ENCODE peak calls at places on chromosomes 5 and 9, in six cellular contexts. One of them, this sample, is unnamed.

GRCh38 chr5:24623018-24623417 is 21.8 kb downstream of the CDH10 start:
- DNase-seq in HCT116: no peak
- DNase-seq in GM12878: no peak
- DNase-seq in HepG2: no peak
- DNase-seq in K562: no peak
- DNase-seq in H1: no peak
- DNase-seq in this sample: no peak

GRCh38 chr5:154446183-154447073 is 631 bp downstream of the SAP30L start:
- DNase-seq in GM12878: no peak
- DNase-seq in HepG2: peak; percentile 36
- DNase-seq in H1: no peak
- DNase-seq in HCT116: no peak
- DNase-seq in K562: peak; percentile 62
- DNase-seq in this sample: no peak

GRCh38 chr5:8208307-8208706 is 339.4 kb downstream of the MTRR start:
- DNase-seq in HCT116: no peak
- DNase-seq in H1: no peak
- DNase-seq in HepG2: no peak
- DNase-seq in GM12878: no peak
- DNase-seq in K562: no peak
- DNase-seq in this sample: no peak

GRCh38 chr9:34430843-34431437 is 27.4 kb downstream of the FAM219A start:
- DNase-seq in K562: peak; percentile 30
- DNase-seq in HCT116: peak; percentile 13
- DNase-seq in H1: peak; percentile 34
- DNase-seq in HepG2: peak; percentile 25
- DNase-seq in GM12878: no peak
- DNase-seq in this sample: peak; percentile 58

GRCh38 chr9:105722099-105722498 is 27.8 kb downstream of the TMEM38B start:
- DNase-seq in H1: no peak
- DNase-seq in GM12878: no peak
- DNase-seq in K562: no peak
- DNase-seq in HCT116: no peak
- DNase-seq in HepG2: no peak
- DNase-seq in this sample: no peak

GRCh38 chr5:592158-592557 is 20.0 kb upstream of the CEP72 start:
- DNase-seq in K562: no peak
- DNase-seq in GM12878: no peak
- DNase-seq in HepG2: no peak
- DNase-seq in HCT116: no peak
- DNase-seq in H1: no peak
- DNase-seq in this sample: no peak

GRCh38 chr9:122158202-122158601 is 1.4 kb downstream of the NDUFA8 start:
- DNase-seq in H1: peak; percentile 34
- DNase-seq in HepG2: peak; percentile 59
- DNase-seq in HCT116: peak; percentile 70
- DNase-seq in K562: peak; percentile 70
- DNase-seq in GM12878: no peak
- DNase-seq in this sample: peak; percentile 48

GRCh38 chr5:74257645-74258328 is 382.7 kb downstream of the ENC1 start:
- DNase-seq in HepG2: no peak
- DNase-seq in HCT116: no peak
- DNase-seq in GM12878: no peak
- DNase-seq in K562: peak; percentile 42
- DNase-seq in H1: no peak
- DNase-seq in this sample: no peak

GRCh38 chr5:172775326-172776234 is 4.6 kb upstream of the DUSP1 start:
- DNase-seq in K562: no peak
- DNase-seq in HCT116: no peak
- DNase-seq in H1: no peak
- DNase-seq in GM12878: no peak
- DNase-seq in HepG2: peak; percentile 95
- DNase-seq in this sample: no peak

GRCh38 chr5:6722015-6722414 is 8.8 kb downstream of the TENT4A start:
- DNase-seq in HepG2: no peak
- DNase-seq in K562: no peak
- DNase-seq in GM12878: no peak
- DNase-seq in HCT116: no peak
- DNase-seq in H1: no peak
- DNase-seq in this sample: no peak

GRCh38 chr5:96017951-96018350 is 56.3 kb upstream of the ELL2 start:
- DNase-seq in GM12878: no peak
- DNase-seq in K562: no peak
- DNase-seq in H1: no peak
- DNase-seq in HCT116: no peak
- DNase-seq in HepG2: peak; percentile 27
- DNase-seq in this sample: no peak

DNA sequence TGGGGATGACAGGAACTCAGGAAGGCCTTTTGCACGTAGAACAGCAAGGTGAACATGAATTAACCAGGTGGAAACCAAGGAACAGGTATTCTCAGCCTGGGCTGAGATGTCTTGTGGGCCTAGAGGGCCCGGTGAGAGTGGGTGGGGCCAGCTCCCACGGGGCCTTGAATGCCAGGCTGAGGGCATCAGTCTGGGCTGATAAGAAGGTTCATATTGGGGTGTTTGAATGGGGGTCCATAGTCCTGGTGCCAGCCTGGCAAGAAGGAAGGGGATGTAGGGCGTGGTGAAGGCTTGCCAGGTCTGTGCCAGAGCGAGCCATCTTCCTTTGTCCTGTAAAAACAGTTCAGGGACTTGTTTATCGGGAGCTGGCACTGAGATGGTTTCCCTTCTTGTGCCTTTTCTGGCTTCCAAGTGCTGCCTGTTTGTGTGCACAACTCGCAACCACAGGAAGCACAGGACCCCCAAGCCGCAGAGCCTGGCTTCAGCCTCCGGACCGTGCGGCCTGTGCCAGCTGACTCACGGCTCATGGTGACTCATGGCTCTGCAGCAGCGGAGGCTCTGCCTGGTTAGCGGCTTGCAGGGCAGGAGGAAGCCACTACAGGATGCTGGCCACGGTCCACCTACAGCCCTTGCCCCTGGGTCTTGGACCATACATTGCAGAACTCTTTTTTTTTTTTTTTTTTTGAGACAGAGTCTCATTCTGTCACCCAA is 2.4 kb downstream of the CARD19 start:
- DNase-seq in K562: peak; percentile 43
- DNase-seq in H1: no peak
- DNase-seq in HCT116: peak; percentile 65
- DNase-seq in HepG2: peak; percentile 68
- DNase-seq in GM12878: no peak
- DNase-seq in this sample: no peak
- TF ChIP-seq ZNF274 in K562: no peak
- TF ChIP-seq ZNF274 in H1: no peak
- TF ChIP-seq ZNF274 in HCT116: no peak
- TF ChIP-seq ZNF274 in HepG2: no peak
- TF ChIP-seq ZNF274 in GM12878: no peak
- TF ChIP-seq ZNF274 in this sample: no peak

GRCh38 chr5:97735209-97735608 is 552.2 kb upstream of the RIOK2 start:
- DNase-seq in GM12878: no peak
- DNase-seq in HepG2: no peak
- DNase-seq in H1: no peak
- DNase-seq in K562: no peak
- DNase-seq in HCT116: no peak
- DNase-seq in this sample: no peak
- TF ChIP-seq ZNF274 in GM12878: no peak
- TF ChIP-seq ZNF274 in HepG2: no peak
- TF ChIP-seq ZNF274 in H1: no peak
- TF ChIP-seq ZNF274 in K562: no peak
- TF ChIP-seq ZNF274 in HCT116: no peak
- TF ChIP-seq ZNF274 in this sample: no peak

DNA sequence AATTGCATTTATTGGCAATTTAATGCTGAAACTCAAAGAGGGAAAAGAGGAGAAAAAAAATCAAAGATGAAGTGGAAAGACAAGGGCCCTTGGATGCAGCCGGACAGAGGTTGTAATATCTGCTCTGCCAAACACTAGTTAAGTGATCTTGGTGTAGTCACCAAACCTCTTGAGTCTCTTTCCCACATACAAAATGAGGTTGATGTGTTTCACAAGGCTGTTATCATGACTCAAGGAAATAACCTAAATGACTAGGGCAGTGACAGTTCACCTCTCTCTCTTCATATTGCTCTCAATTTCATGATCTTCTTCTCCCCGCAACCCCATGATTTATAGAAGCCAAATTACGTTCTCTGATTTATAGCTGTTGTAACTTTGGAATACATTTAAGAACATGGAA is 44.9 kb downstream of the PIK3R1 start:
- DNase-seq in HCT116: no peak
- DNase-seq in HepG2: no peak
- DNase-seq in H1: no peak
- DNase-seq in K562: no peak
- DNase-seq in GM12878: no peak
- DNase-seq in this sample: no peak
- TF ChIP-seq ZNF274 in HCT116: no peak
- TF ChIP-seq ZNF274 in HepG2: no peak
- TF ChIP-seq ZNF274 in H1: no peak
- TF ChIP-seq ZNF274 in K562: no peak
- TF ChIP-seq ZNF274 in GM12878: no peak
- TF ChIP-seq ZNF274 in this sample: no peak

DNA sequence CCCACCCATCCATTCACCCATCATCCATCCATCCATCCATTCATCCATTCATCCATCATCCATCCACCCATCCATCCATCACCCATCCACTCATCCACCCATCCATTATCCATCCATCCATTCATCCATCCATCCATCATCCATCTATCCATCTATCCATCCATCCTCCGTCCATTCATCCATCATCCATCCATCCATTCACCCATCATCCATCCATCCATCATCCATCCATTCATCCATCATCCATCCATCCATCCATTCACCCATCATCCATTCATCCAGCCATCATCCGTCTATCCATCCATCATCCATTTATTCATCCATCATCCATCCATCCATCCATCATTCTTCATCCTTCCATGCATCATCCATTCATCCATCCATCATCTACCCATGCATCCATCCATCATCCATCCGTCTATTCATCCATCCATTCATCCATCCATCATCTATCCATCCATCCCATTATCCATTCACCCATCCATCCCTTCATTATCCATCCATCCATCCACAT is 10.1 kb downstream of the ASS1 start:
- DNase-seq in K562: no peak
- DNase-seq in GM12878: no peak
- DNase-seq in HCT116: no peak
- DNase-seq in H1: no peak
- DNase-seq in HepG2: no peak
- DNase-seq in this sample: no peak
- TF ChIP-seq ZNF274 in K562: no peak
- TF ChIP-seq ZNF274 in GM12878: no peak
- TF ChIP-seq ZNF274 in HCT116: no peak
- TF ChIP-seq ZNF274 in H1: no peak
- TF ChIP-seq ZNF274 in HepG2: no peak
- TF ChIP-seq ZNF274 in this sample: no peak

GRCh38 chr5:10812218-10812617 is 51.2 kb upstream of the DAP start:
- DNase-seq in K562: no peak
- DNase-seq in H1: no peak
- DNase-seq in HepG2: no peak
- DNase-seq in HCT116: no peak
- DNase-seq in GM12878: no peak
- DNase-seq in this sample: no peak

GRCh38 chr5:10808347-10809212 is 47.5 kb upstream of the DAP start:
- DNase-seq in HepG2: no peak
- DNase-seq in H1: no peak
- DNase-seq in K562: no peak
- DNase-seq in GM12878: no peak
- DNase-seq in HCT116: no peak
- DNase-seq in this sample: no peak
- TF ChIP-seq ZNF274 in HepG2: no peak
- TF ChIP-seq ZNF274 in H1: no peak
- TF ChIP-seq ZNF274 in K562: no peak
- TF ChIP-seq ZNF274 in GM12878: no peak
- TF ChIP-seq ZNF274 in HCT116: no peak
- TF ChIP-seq ZNF274 in this sample: no peak

GRCh38 chr9:124214596-124215550 is 42.9 kb upstream of the NEK6 start:
- DNase-seq in K562: no peak
- DNase-seq in H1: no peak
- DNase-seq in HCT116: no peak
- DNase-seq in GM12878: no peak
- DNase-seq in HepG2: no peak
- DNase-seq in this sample: no peak

GRCh38 chr9:124216474-124217176 is 41.1 kb upstream of the NEK6 start:
- DNase-seq in GM12878: peak; percentile 80
- DNase-seq in HepG2: no peak
- DNase-seq in HCT116: no peak
- DNase-seq in H1: no peak
- DNase-seq in K562: no peak
- DNase-seq in this sample: no peak

GRCh38 chr9:124214116-124214515 is 43.6 kb upstream of the NEK6 start:
- DNase-seq in K562: no peak
- DNase-seq in H1: no peak
- DNase-seq in HepG2: no peak
- DNase-seq in HCT116: no peak
- DNase-seq in GM12878: no peak
- DNase-seq in this sample: no peak

GRCh38 chr9:124215551-124215910 is 42.2 kb upstream of the NEK6 start:
- DNase-seq in HCT116: no peak
- DNase-seq in GM12878: no peak
- DNase-seq in HepG2: no peak
- DNase-seq in K562: no peak
- DNase-seq in H1: no peak
- DNase-seq in this sample: no peak

GRCh38 chr9:124215956-124216355 is 41.8 kb upstream of the NEK6 start:
- DNase-seq in HepG2: no peak
- DNase-seq in GM12878: no peak
- DNase-seq in K562: no peak
- DNase-seq in HCT116: no peak
- DNase-seq in H1: no peak
- DNase-seq in this sample: no peak
- TF ChIP-seq ZNF274 in HepG2: no peak
- TF ChIP-seq ZNF274 in GM12878: no peak
- TF ChIP-seq ZNF274 in K562: no peak
- TF ChIP-seq ZNF274 in HCT116: no peak
- TF ChIP-seq ZNF274 in H1: no peak
- TF ChIP-seq ZNF274 in this sample: no peak

DNA sequence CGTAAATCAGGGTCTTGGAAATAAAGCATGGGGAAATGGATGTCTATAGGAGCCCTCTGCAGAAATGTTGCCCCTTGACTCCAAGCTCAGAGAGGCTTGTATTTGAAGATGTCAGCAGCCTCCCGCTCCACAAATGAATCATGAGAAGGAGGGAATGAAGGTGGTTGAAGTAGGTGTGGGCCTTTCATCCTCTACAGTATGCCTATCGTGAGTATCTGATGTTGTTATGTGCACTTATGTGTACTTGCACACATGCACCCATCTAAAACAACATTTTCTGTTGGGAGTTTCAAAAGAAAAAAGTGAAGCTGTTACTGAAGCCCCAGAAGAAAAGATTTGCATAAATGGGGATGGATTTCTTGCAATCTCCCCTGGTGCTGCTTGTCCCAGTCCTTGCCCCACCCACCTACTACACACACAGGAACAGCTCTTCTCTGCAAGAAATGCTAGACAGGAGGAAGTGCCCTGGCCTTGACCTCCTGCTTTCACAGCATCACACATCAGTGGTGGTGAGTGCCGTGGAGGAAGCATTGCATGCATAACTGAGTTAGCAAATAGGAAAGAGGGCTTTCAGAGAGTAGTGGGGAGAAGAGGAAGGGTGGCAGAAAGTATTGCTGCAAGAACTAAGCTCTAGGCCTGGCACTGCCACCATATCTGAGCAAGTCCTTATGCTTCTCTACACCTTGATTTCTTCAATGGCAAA is 156.1 kb downstream of the SNX18 start:
- DNase-seq in H1: no peak
- DNase-seq in K562: no peak
- DNase-seq in HCT116: no peak
- DNase-seq in HepG2: no peak
- DNase-seq in GM12878: peak; percentile 7
- DNase-seq in this sample: no peak
- TF ChIP-seq ZNF274 in H1: no peak
- TF ChIP-seq ZNF274 in K562: no peak
- TF ChIP-seq ZNF274 in HCT116: no peak
- TF ChIP-seq ZNF274 in HepG2: no peak
- TF ChIP-seq ZNF274 in GM12878: no peak
- TF ChIP-seq ZNF274 in this sample: no peak